ENCODE peak calls at places on chromosomes 12 and 14, in eight cellular contexts. Q, V, T, J, I, N, D and L are unnamed samples.

GRCh38 chr12:99915251-99916082 is 69.3 kb downstream of the ANKS1B start:
- DNase-seq in I (no peak), D (no peak), T (no peak), Q (peak; percentile 65), V (no peak), N (peak; percentile 29), J (no peak), L (no peak)

GRCh38 chr14:93967637-93968250 is 8.6 kb downstream of the ASB2 start:
- DNase-seq in I (no peak), D (no peak), T (no peak), Q (no peak), N (no peak), J (no peak), V (no peak), L (no peak)

GRCh38 chr12:20950248-20950647 is 139.7 kb downstream of the SLCO1B3 start:
- DNase-seq in I (no peak), Q (no peak), N (peak; percentile 68), D (no peak), J (no peak), V (peak; percentile 44), T (no peak), L (no peak)

GRCh38 chr14:71659165-71659564 is 273.1 kb upstream of the RGS6 start:
- DNase-seq in T (no peak), Q (peak; percentile 64), N (peak; percentile 62), V (peak; percentile 33), D (no peak), J (no peak), I (no peak), L (no peak)

GRCh38 chr14:94548999-94549985 is 11.9 kb upstream of the SERPINA4 start:
- DNase-seq in V (peak; percentile 57), Q (peak; percentile 36), I (peak; percentile 9), J (peak; percentile 68), N (peak; percentile 69), T (peak; percentile 6), D (peak; percentile 68), L (peak; percentile 1)

GRCh38 chr12:42364692-42365091 is 38.7 kb downstream of the PPHLN1 start:
- DNase-seq in V (no peak), T (no peak), J (no peak), D (no peak), I (no peak), N (peak; percentile 16), Q (no peak), L (no peak)

GRCh38 chr12:91594715-91595114 is 412.1 kb upstream of the DCN start:
- DNase-seq in J (no peak), N (no peak), V (no peak), D (no peak), Q (no peak), T (no peak), I (no peak), L (no peak)

GRCh38 chr12:70919597-70920035 is 922 bp downstream of the PTPRR start:
- DNase-seq in N (peak; percentile 28), D (no peak), V (peak; percentile 2), J (no peak), T (no peak), Q (no peak), I (no peak), L (no peak)

GRCh38 chr12:52155048-52155868 is 36.6 kb downstream of the KRT80 start:
- DNase-seq in J (peak; percentile 57), V (no peak), I (no peak), N (peak; percentile 71), Q (no peak), T (no peak), D (no peak), L (no peak)

GRCh38 chr14:20429801-20430669 is 5.9 kb downstream of the KLHL33 start:
- DNase-seq in J (no peak), N (no peak), V (no peak), I (no peak), D (no peak), T (no peak), Q (no peak), L (no peak)

GRCh38 chr12:89884365-89884915 is 175.8 kb upstream of the ATP2B1 start:
- DNase-seq in Q (peak; percentile 11), D (no peak), T (no peak), I (no peak), J (no peak), N (peak; percentile 13), V (peak; percentile 17), L (no peak)

GRCh38 chr14:104184911-104185499 is 46.6 kb downstream of the KIF26A start:
- DNase-seq in N (no peak), Q (no peak), V (no peak), I (no peak), D (no peak), J (no peak), T (no peak), L (no peak)

GRCh38 chr12:49357099-49357678 is 10.1 kb upstream of the SPATS2 start:
- DNase-seq in V (peak; percentile 63), D (no peak), J (no peak), Q (peak; percentile 75), I (no peak), N (peak; percentile 76), T (peak; percentile 32), L (no peak)

GRCh38 chr12:12705833-12706520 is 10.0 kb upstream of the GPR19 start:
- DNase-seq in V (no peak), D (no peak), I (no peak), T (no peak), N (no peak), J (no peak), Q (no peak), L (no peak)

GRCh38 chr14:87131879-87132278 is 861.1 kb downstream of the GALC start:
- DNase-seq in I (peak; percentile 80), N (no peak), Q (peak; percentile 74), J (no peak), V (peak; percentile 40), D (no peak), T (no peak), L (no peak)

GRCh38 chr12:103801709-103802585 is 39.1 kb downstream of the NT5DC3 start:
- DNase-seq in V (peak; percentile 86), T (no peak), J (no peak), D (no peak), I (peak; percentile 84), N (peak; percentile 27), Q (peak; percentile 81), L (no peak)

GRCh38 chr14:54252072-54252730 is 144.6 kb upstream of the CDKN3 start:
- DNase-seq in J (no peak), T (peak; percentile 15), Q (peak; percentile 58), V (peak; percentile 91), N (peak; percentile 78), D (no peak), I (peak; percentile 91), L (peak; percentile 63)

GRCh38 chr12:68627673-68628319 is 17.1 kb downstream of the RAP1B start:
- DNase-seq in I (no peak), N (no peak), T (no peak), J (no peak), V (no peak), D (no peak), Q (no peak), L (no peak)

GRCh38 chr12:45743247-45743646 is 13.7 kb downstream of the ARID2 start:
- DNase-seq in I (no peak), J (no peak), N (no peak), T (no peak), Q (no peak), D (no peak), V (no peak), L (no peak)

GRCh38 chr12:45742590-45742989 is 13.1 kb downstream of the ARID2 start:
- DNase-seq in N (no peak), T (no peak), V (no peak), D (no peak), Q (no peak), I (no peak), J (no peak), L (no peak)

GRCh38 chr12:45745861-45746277 is 16.4 kb downstream of the ARID2 start:
- DNase-seq in I (no peak), V (peak; percentile 32), Q (peak; percentile 46), N (peak; percentile 60), J (no peak), D (no peak), T (no peak), L (no peak)
- TF ChIP-seq CTCF in I (peak; percentile 16), V (peak; percentile 28), Q (peak; percentile 50), N (peak; percentile 37), J (no peak), D (no peak), T (peak; percentile 32), L (peak; percentile 17)

GRCh38 chr14:30873308-30874119 is 845 bp upstream of the COCH start:
- DNase-seq in N (no peak), I (no peak), D (no peak), J (no peak), Q (no peak), T (no peak), V (no peak), L (no peak)
- H3K4me3 ChIP-seq in N (peak overlapping the region; percentile 52), I (peak overlapping the region; percentile 50), D (peak overlapping the region; percentile 52), J (peak overlapping the region; percentile 59), Q (no peak overlapping the region), T (no peak overlapping the region), V (no peak overlapping the region), L (no peak overlapping the region)

GRCh38 chr14:24761141-24761540 is 127.2 kb upstream of the GZMB start:
- DNase-seq in V (no peak), Q (no peak), I (no peak), N (no peak), J (no peak), T (no peak), D (no peak), L (no peak)
- TF ChIP-seq CTCF in V (no peak), Q (no peak), I (no peak), N (no peak), J (no peak), T (no peak), D (no peak), L (no peak)

GRCh38 chr12:182381-182883 is 31.5 kb downstream of the SLC6A12 start:
- DNase-seq in N (peak; percentile 50), Q (peak; percentile 93), D (no peak), J (no peak), I (peak; percentile 61), T (peak; percentile 42), V (peak; percentile 71), L (peak; percentile 7)
- H3K4me3 ChIP-seq in N (no peak overlapping the region), Q (no peak overlapping the region), D (no peak overlapping the region), J (no peak overlapping the region), I (no peak overlapping the region), T (no peak overlapping the region), V (no peak overlapping the region), L (no peak overlapping the region)

GRCh38 chr14:95614335-95614734 is 71.9 kb upstream of the TCL1B start:
- DNase-seq in J (no peak), T (no peak), N (no peak), V (no peak), I (no peak), D (no peak), Q (no peak), L (no peak)
- TF ChIP-seq CTCF in J (no peak), T (no peak), N (no peak), V (no peak), I (no peak), D (no peak), Q (no peak), L (no peak)